ENCODE peak calls at places on chromosomes 4 and X, in eight cellular contexts. V is ovary; T is GM13977; L is MG63; M is H54; E is AG04450; A is tibial artery; O is CD8-positive, alpha-beta memory T cell. I is an unnamed sample.

GRCh38 chrX:85379174-85379907 is at the start of gene POF1B:
- DNase-seq in L (no peak), O (no peak), T (no peak), M (no peak), A (no peak), E (no peak), V (no peak), I (no peak)

GRCh38 chr4:60241886-60242285 is 958.2 kb upstream of the ADGRL3 start:
- DNase-seq in E (no peak), V (no peak), A (no peak), M (no peak), T (no peak), O (no peak), L (no peak), I (no peak)

GRCh38 chr4:73507541-73507940 is 26.0 kb downstream of the AFM start:
- DNase-seq in A (no peak), L (no peak), V (no peak), M (no peak), T (no peak), E (no peak), O (no peak), I (no peak)

GRCh38 chrX:25020391-25021131 is 4.8 kb upstream of the ARX start:
- DNase-seq in T (peak; percentile 76), V (peak; percentile 76), A (no peak), E (no peak), L (no peak), O (no peak), M (peak; percentile 54), I (no peak)

GRCh38 chr4:48681856-48682255 is 98.2 kb downstream of the FRYL start:
- DNase-seq in M (no peak), T (peak; percentile 39), L (no peak), A (no peak), V (no peak), E (no peak), O (no peak), I (no peak)

GRCh38 chrX:36908801-36909403 is 99.3 kb upstream of the FAM47C start:
- DNase-seq in E (no peak), M (peak; percentile 0), T (peak; percentile 12), A (no peak), O (no peak), V (no peak), L (no peak), I (no peak)

GRCh38 chr4:80948995-80949394 is 81.5 kb upstream of the BMP3 start:
- DNase-seq in M (no peak), T (no peak), A (no peak), E (no peak), O (no peak), V (no peak), L (no peak), I (no peak)

GRCh38 chr4:3673716-3674478 is 92.3 kb upstream of the ADRA2C start:
- DNase-seq in T (no peak), A (no peak), L (no peak), V (peak; percentile 58), O (no peak), M (no peak), E (no peak), I (no peak)

GRCh38 chrX:57933321-57933720 is 23.1 kb upstream of the ZXDA start:
- DNase-seq in A (no peak), M (no peak), V (no peak), L (no peak), T (no peak), O (no peak), E (no peak), I (no peak)

GRCh38 chr4:56818797-56819196 is 2.7 kb downstream of the SPINK2 start:
- DNase-seq in A (no peak), L (no peak), V (no peak), T (no peak), E (no peak), M (no peak), O (no peak), I (no peak)

GRCh38 chr4:56530269-56531148 is 24.9 kb downstream of the ARL9 start:
- DNase-seq in O (peak; percentile 77), M (peak; percentile 54), V (peak; percentile 82), E (peak; percentile 27), L (peak; percentile 60), A (peak; percentile 88), T (peak; percentile 84), I (no peak)

GRCh38 chr4:77305766-77306165 is 148.8 kb downstream of the CCNG2 start:
- DNase-seq in M (no peak), A (no peak), V (no peak), L (no peak), E (no peak), O (no peak), T (no peak), I (no peak)

GRCh38 chr4:163612762-163613161 is 118.3 kb downstream of the TMA16 start:
- DNase-seq in O (no peak), M (no peak), L (no peak), E (no peak), A (no peak), V (no peak), T (no peak), I (no peak)

GRCh38 chr4:7335363-7336066 is 99.2 kb downstream of the PSAPL1 start:
- DNase-seq in M (peak; percentile 65), O (peak; percentile 26), V (peak; percentile 83), E (no peak), T (peak; percentile 77), L (peak; percentile 65), A (no peak), I (no peak)

GRCh38 chr4:41538887-41539498 is 1.0 kb downstream of the LIMCH1 start:
- DNase-seq in M (peak; percentile 5), A (no peak), L (no peak), E (no peak), V (no peak), T (no peak), O (no peak), I (no peak)

GRCh38 chr4:162645381-162645780 is 481.6 kb upstream of the FSTL5 start:
- DNase-seq in M (no peak), V (no peak), O (no peak), A (no peak), L (no peak), E (no peak), T (no peak), I (no peak)

GRCh38 chrX:38103857-38104812 is 97.8 kb downstream of the SYTL5 start:
- DNase-seq in V (no peak), T (no peak), O (no peak), L (no peak), E (no peak), A (no peak), M (no peak), I (no peak)

GRCh38 chr4:106315476-106315967 is 487 bp downstream of the TBCK start:
- DNase-seq in E (no peak), O (no peak), L (no peak), V (no peak), A (no peak), M (peak; percentile 10), T (no peak), I (peak; percentile 45)

GRCh38 chr4:2860391-2861348 is 17.0 kb downstream of the ADD1 start:
- DNase-seq in T (no peak), E (no peak), L (no peak), V (peak; percentile 53), O (no peak), A (no peak), M (no peak), I (no peak)

GRCh38 chrX:124981420-124981819 is 338.3 kb upstream of the TEX13C start:
- DNase-seq in T (no peak), V (no peak), L (no peak), O (no peak), A (no peak), E (no peak), M (no peak), I (no peak)

GRCh38 chr4:16897351-16897750 is 1.1 kb downstream of the LDB2 start:
- DNase-seq in T (no peak), A (no peak), E (no peak), V (no peak), L (no peak), M (no peak), O (no peak), I (no peak)

GRCh38 chr4:20687894-20688293 is 12.4 kb upstream of the PACRGL start:
- DNase-seq in E (peak; percentile 33), O (no peak), V (no peak), T (no peak), M (peak; percentile 2), A (no peak), L (peak; percentile 40), I (peak; percentile 4)

GRCh38 chrX:3820170-3820569 is 106.7 kb upstream of the PRKX start:
- DNase-seq in A (no peak), V (no peak), M (no peak), E (peak; percentile 51), T (no peak), O (no peak), L (no peak), I (no peak)

GRCh38 chrX:13369541-13370140 is 49.8 kb upstream of the ATXN3L start:
- DNase-seq in L (no peak), T (no peak), V (no peak), A (no peak), E (no peak), O (no peak), M (no peak), I (no peak)

GRCh38 chr4:77012726-77013125 is 63.1 kb downstream of the CCNI start:
- DNase-seq in M (no peak), E (no peak), L (no peak), V (peak; percentile 76), A (peak; percentile 31), O (no peak), T (no peak), I (no peak)

GRCh38 chrX:33001107-33001506 is 210.2 kb downstream of the DMD start:
- DNase-seq in O (no peak), T (no peak), E (no peak), M (no peak), A (no peak), V (no peak), L (no peak), I (no peak)

GRCh38 chr4:67091668-67092067 is 453.6 kb downstream of the CENPC start:
- DNase-seq in V (no peak), A (no peak), M (no peak), T (no peak), L (no peak), O (no peak), E (no peak), I (no peak)

GRCh38 chrX:80808854-80809493 is 703 bp downstream of the BRWD3 start:
- DNase-seq in M (no peak), T (no peak), A (peak; percentile 20), L (peak; percentile 5), V (peak; percentile 40), O (peak; percentile 24), E (no peak), I (no peak)

GRCh38 chr4:129377131-129377845 is 281.3 kb downstream of the C4orf33 start:
- DNase-seq in O (no peak), V (no peak), E (no peak), T (no peak), A (no peak), M (no peak), L (no peak), I (peak; percentile 38)

GRCh38 chr4:41258783-41259182 is 2.1 kb downstream of the UCHL1 start:
- DNase-seq in E (peak; percentile 53), T (no peak), M (no peak), L (peak; percentile 37), O (no peak), A (no peak), V (peak; percentile 42), I (no peak)

GRCh38 chr4:52714597-52715254 is 36.5 kb downstream of the ERVMER34-1 start:
- DNase-seq in O (no peak), V (no peak), A (no peak), L (no peak), M (no peak), T (no peak), E (no peak), I (no peak)

GRCh38 chr4:62522273-62522672 is 1322.1 kb downstream of the ADGRL3 start:
- DNase-seq in T (no peak), E (no peak), V (no peak), A (no peak), M (no peak), L (no peak), O (no peak), I (no peak)